ENCODE peak calls at places on chromosomes 4 and X, in six cellular contexts. C is NCI-H1694 treated with DMSO at 0.1 percent for 48 hours; O is activated CD8-positive, alpha-beta memory T cell treated with anti-CD3 and anti-CD28 coated beads, Interleukin-2, amount 10 ng/mL, durations not matched to agents 7 days and 5 days; Q is Daoy; T is LHCN-M2; Y is right cardiac atrium. I is an unnamed sample.

GRCh38 chr4:114217150-114217817 is 237.8 kb upstream of the ARSJ start:
- DNase-seq in Y (no peak), Q (no peak), T (no peak), O (no peak), C (no peak), I (no peak)

GRCh38 chrX:112851806-112852205 is 11.2 kb upstream of the AMOT start:
- DNase-seq in T (no peak), O (no peak), C (no peak), Y (no peak), Q (peak; percentile 16), I (no peak)

GRCh38 chr4:83075696-83076095 is 38.8 kb downstream of the PLAC8 start:
- DNase-seq in C (no peak), Y (no peak), Q (no peak), O (no peak), T (peak; percentile 67), I (no peak)

GRCh38 chrX:70087857-70088256 is 25.6 kb downstream of the OTUD6A start:
- DNase-seq in T (peak; percentile 9), O (no peak), C (no peak), Q (peak; percentile 15), Y (no peak), I (peak; percentile 11)

GRCh38 chrX:29042341-29042740 is 455.1 kb downstream of the IL1RAPL1 start:
- DNase-seq in Q (no peak), C (no peak), T (no peak), Y (no peak), O (no peak), I (no peak)

GRCh38 chr4:3079694-3080123 is 5.2 kb downstream of the HTT start:
- DNase-seq in T (no peak), C (no peak), Y (no peak), Q (no peak), O (no peak), I (no peak)

GRCh38 chrX:87895421-87895820 is 377.8 kb downstream of the KLHL4 start:
- DNase-seq in T (no peak), Q (no peak), Y (no peak), C (no peak), O (no peak), I (no peak)

GRCh38 chrX:80223922-80224579 is 196.2 kb upstream of the TENT5D start:
- DNase-seq in Y (no peak), T (no peak), O (no peak), C (no peak), Q (no peak), I (no peak)

GRCh38 chr4:121693450-121693849 is 3.3 kb downstream of the ANXA5 start:
- DNase-seq in Y (no peak), O (no peak), T (no peak), Q (no peak), C (no peak), I (no peak)

GRCh38 chrX:20029728-20030127 is 38.9 kb upstream of the BCLAF3 start:
- DNase-seq in Q (no peak), C (no peak), T (no peak), O (no peak), Y (no peak), I (no peak)